ENCODE peak calls at places on chromosomes 1 and 21, in six cellular contexts. T is mesendoderm, K is H9, N is neuronal stem cell, X is IMR-90, I is mesenchymal stem cell. R is an unnamed sample.

GRCh38 chr1:153617677-153618076 is 1.6 kb upstream of the S100A14 start:
- DNase-seq in I (peak), K (peak), N (peak), X (no peak), T (peak), R (peak)

GRCh38 chr1:117589531-117589930 is 16.3 kb upstream of the TENT5C start:
- DNase-seq in I (no peak), K (no peak), T (no peak), X (no peak), N (no peak), R (no peak)

GRCh38 chr1:238628130-238628529 is 737.4 kb upstream of the ZP4 start:
- DNase-seq in T (no peak), K (no peak), N (no peak), X (no peak), I (peak), R (no peak)

GRCh38 chr21:43318841-43319781 is 107.8 kb downstream of the SIK1 start:
- DNase-seq in X (peak), I (peak), N (no peak), K (no peak), T (no peak), R (no peak)

GRCh38 chr21:38567577-38568360 is 69.5 kb upstream of the ERG start:
- DNase-seq in X (peak), K (no peak), I (peak), T (peak), N (peak), R (no peak)

GRCh38 chr1:15210651-15211390 is 36.2 kb upstream of the FHAD1 start:
- DNase-seq in I (no peak), X (no peak), N (no peak), K (no peak), T (no peak), R (no peak)

GRCh38 chr1:169427081-169427611 is at the start of gene CCDC181:
- DNase-seq in I (peak), N (peak), T (peak), K (peak), X (peak), R (peak)

GRCh38 chr1:225849905-225850304 is 32.3 kb downstream of the TMEM63A start:
- DNase-seq in N (no peak), X (no peak), K (peak), I (no peak), T (no peak), R (no peak)

GRCh38 chr1:245168090-245168489 is 13.3 kb downstream of the KIF26B start:
- DNase-seq in X (no peak), N (no peak), I (no peak), K (no peak), T (no peak), R (no peak)

GRCh38 chr1:105608713-105609112 is 1447.8 kb upstream of the PRMT6 start:
- DNase-seq in K (no peak), T (peak), I (peak), N (no peak), X (no peak), R (no peak)

GRCh38 chr1:169694304-169694703 is 17.1 kb downstream of the SELL start:
- DNase-seq in K (no peak), I (no peak), T (no peak), X (no peak), N (no peak), R (no peak)

GRCh38 chr21:43697758-43698643 is 20.9 kb upstream of the PDXK start:
- DNase-seq in K (no peak), N (no peak), X (peak), T (no peak), I (peak), R (no peak)

GRCh38 chr1:244603498-244603897 is 49.4 kb upstream of the DESI2 start:
- DNase-seq in K (no peak), I (peak), N (peak), X (peak), T (peak), R (no peak)

GRCh38 chr1:30756545-30757195 is 904 bp downstream of the LAPTM5 start:
- DNase-seq in K (no peak), N (no peak), X (peak), T (peak), I (peak), R (no peak)

GRCh38 chr21:37561506-37561905 is 194.9 kb downstream of the DYRK1A start:
- DNase-seq in I (no peak), X (no peak), T (no peak), N (no peak), K (no peak), R (no peak)

GRCh38 chr1:25651824-25652741 is 35.5 kb downstream of the MAN1C1 start:
- DNase-seq in N (no peak), K (peak), X (no peak), T (no peak), I (no peak), R (no peak)

GRCh38 chr1:212977781-212978645 is 27.7 kb downstream of the VASH2 start:
- DNase-seq in X (peak), T (no peak), K (peak), N (no peak), I (no peak), R (no peak)

GRCh38 chr21:42187976-42188653 is 30.8 kb upstream of the ABCG1 start:
- DNase-seq in X (no peak), I (no peak), N (no peak), T (no peak), K (no peak), R (no peak)

GRCh38 chr1:9455487-9456237 is 83.6 kb upstream of the SLC25A33 start:
- DNase-seq in X (peak), K (peak), I (peak), N (peak), T (peak), R (peak)

GRCh38 chr1:81478217-81478616 is 322.5 kb upstream of the ADGRL2 start:
- DNase-seq in X (no peak), K (no peak), N (no peak), T (peak), I (no peak), R (no peak)

GRCh38 chr1:155014709-155015508 is 12.3 kb downstream of the ZBTB7B start:
- DNase-seq in I (no peak), K (no peak), N (no peak), X (no peak), T (no peak), R (no peak)

GRCh38 chr1:245116131-245116530 is 38.7 kb upstream of the KIF26B start:
- DNase-seq in I (no peak), X (no peak), K (no peak), N (no peak), T (no peak), R (no peak)

GRCh38 chr1:236175642-236176336 is 33.5 kb downstream of the GPR137B start:
- DNase-seq in T (no peak), K (no peak), N (no peak), X (no peak), I (no peak), R (no peak)

GRCh38 chr1:220819627-220820026 is 32.9 kb downstream of the MTARC1 start:
- DNase-seq in K (no peak), N (no peak), X (no peak), T (no peak), I (peak), R (no peak)

GRCh38 chr1:9119745-9120144 is 9.2 kb downstream of the GPR157 start:
- DNase-seq in N (no peak), X (no peak), I (no peak), K (no peak), T (no peak), R (no peak)

GRCh38 chr21:46050651-46051378 is 47.1 kb upstream of the COL6A2 start:
- DNase-seq in I (no peak), N (no peak), X (no peak), K (no peak), T (no peak), R (peak)

GRCh38 chr1:41591891-41592290 is 107.4 kb upstream of the EDN2 start:
- DNase-seq in K (no peak), I (no peak), N (no peak), T (no peak), X (no peak), R (no peak)

GRCh38 chr1:11977625-11978024 is 2.6 kb upstream of the MFN2 start:
- DNase-seq in K (no peak), N (no peak), X (peak), T (no peak), I (no peak), R (no peak)

GRCh38 chr1:85576642-85577420 is 3.7 kb upstream of the CCN1 start:
- DNase-seq in K (peak), T (peak), X (peak), I (peak), N (peak), R (no peak)

GRCh38 chr1:39178541-39179431 is 25.7 kb upstream of the MACF1 start:
- DNase-seq in N (no peak), X (peak), T (peak), K (no peak), I (peak), R (no peak)

GRCh38 chr1:192974701-192975100 is 84.5 kb downstream of the UCHL5 start:
- DNase-seq in N (no peak), X (peak), T (no peak), K (no peak), I (peak), R (no peak)

GRCh38 chr1:100458925-100459814 is 78.8 kb upstream of the GPR88 start:
- DNase-seq in N (peak), K (peak), I (peak), T (peak), X (peak), R (no peak)

GRCh38 chr1:180948846-180949615 is 36.3 kb downstream of the KIAA1614 start:
- DNase-seq in T (no peak), X (no peak), N (no peak), I (no peak), K (no peak), R (no peak)

GRCh38 chr1:180946537-180947507 is 34.1 kb downstream of the KIAA1614 start:
- DNase-seq in X (no peak), N (no peak), T (no peak), K (no peak), I (no peak), R (no peak)

GRCh38 chr1:180949616-180950000 is 36.9 kb downstream of the KIAA1614 start:
- DNase-seq in I (no peak), T (no peak), K (no peak), N (no peak), X (no peak), R (no peak)

GRCh38 chr1:180948357-180948756 is 35.7 kb downstream of the KIAA1614 start:
- DNase-seq in K (no peak), T (no peak), N (no peak), X (peak), I (no peak), R (no peak)

GRCh38 chr1:180947901-180948311 is 35.2 kb downstream of the KIAA1614 start:
- DNase-seq in I (no peak), K (no peak), X (no peak), T (no peak), N (no peak), R (no peak)
- H3K18ac ChIP-seq in I (no peak), K (no peak), X (no peak), T (no peak), N (no peak), R (no peak)

GRCh38 chr1:233337505-233337904 is 10.0 kb downstream of the MAP3K21 start:
- DNase-seq in X (no peak), T (no peak), K (no peak), N (no peak), I (no peak), R (no peak)
- H3K18ac ChIP-seq in X (no peak), T (no peak), K (no peak), N (no peak), I (no peak), R (no peak)

GRCh38 chr1:21924503-21925005 is 12.6 kb downstream of the HSPG2 start:
- DNase-seq in X (no peak), N (no peak), I (no peak), K (no peak), T (no peak), R (no peak)
- H3K18ac ChIP-seq in X (peak), N (no peak), I (no peak), K (no peak), T (no peak), R (no peak)

GRCh38 chr1:43171312-43171875 is 696 bp downstream of the EBNA1BP2 start:
- DNase-seq in I (no peak), N (no peak), K (no peak), T (peak), X (peak), R (no peak)
- H3K18ac ChIP-seq in I (no peak), N (peak), K (no peak), T (no peak), X (no peak), R (no peak)

GRCh38 chr1:93680121-93681094 is 1.2 kb downstream of the BCAR3 start:
- DNase-seq in X (peak), N (peak), T (peak), I (peak), K (peak), R (peak)

GRCh38 chr1:93678966-93679480 is 2.6 kb downstream of the BCAR3 start:
- DNase-seq in I (peak), N (no peak), X (no peak), K (no peak), T (peak), R (no peak)

GRCh38 chr1:93679546-93679945 is 2.1 kb downstream of the BCAR3 start:
- DNase-seq in I (peak), N (no peak), T (no peak), K (no peak), X (peak), R (no peak)

GRCh38 chr1:93681549-93682412 is at the start of gene BCAR3:
- DNase-seq in X (peak), T (peak), I (peak), K (peak), N (peak), R (peak)

GRCh38 chr1:93681095-93681548 is 515 bp downstream of the BCAR3 start:
- DNase-seq in N (no peak), T (no peak), I (peak), X (peak), K (no peak), R (no peak)
- H3K18ac ChIP-seq in N (peak), T (peak), I (peak), X (peak), K (no peak), R (peak)

GRCh38 chr21:33948951-33949444 is 33.4 kb upstream of the ATP5PO start:
- DNase-seq in X (no peak), N (no peak), T (no peak), K (no peak), I (no peak), R (no peak)
- H3K18ac ChIP-seq in X (peak), N (peak), T (peak), K (peak), I (peak), R (peak)

DNA sequence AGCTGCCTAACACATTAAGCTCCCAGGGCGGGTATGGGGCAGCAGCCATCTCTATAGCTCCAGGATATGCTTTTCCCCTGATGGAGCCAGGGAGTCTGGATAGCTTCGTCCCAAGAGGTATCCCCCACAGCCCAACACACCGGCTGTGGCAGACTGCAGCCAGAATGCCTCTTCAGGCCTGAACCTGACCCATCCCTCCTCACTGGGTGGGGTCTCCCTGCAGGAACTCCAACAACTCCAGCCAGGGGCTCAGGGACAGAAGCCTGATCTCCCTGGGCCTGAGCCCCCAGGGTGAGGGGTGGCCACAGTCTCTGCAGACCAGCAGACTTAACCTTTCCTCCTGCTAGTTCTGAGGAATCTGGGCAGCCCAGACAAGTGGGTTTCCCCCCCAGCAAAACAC is 159.9 kb downstream of the LRRIQ3 start:
- DNase-seq in I (no peak), X (no peak), K (no peak), T (no peak), N (no peak), R (no peak)
- H3K18ac ChIP-seq in I (no peak), X (no peak), K (no peak), T (no peak), N (peak), R (no peak)